ENCODE peak calls at places on chromosomes 2 and 18, in seven cellular contexts. H is left ventricle myocardium inferior, Q is progenitor cell of endocrine pancreas, R is astrocyte of the spinal cord, M is astrocyte, O is neural crest cell, W is thyroid gland. L is an unnamed sample.

GRCh38 chr18:26546875-26547301 is 1.5 kb downstream of the KCTD1 start:
- DNase-seq in W (peak; percentile 7), O (peak; percentile 8), R (no peak), H (no peak), M (no peak), Q (no peak), L (peak; percentile 72)

GRCh38 chr2:222364280-222364895 is 60.0 kb upstream of the SGPP2 start:
- DNase-seq in W (no peak), H (no peak), Q (no peak), R (peak; percentile 42), M (peak; percentile 35), O (no peak), L (no peak)

GRCh38 chr18:5622905-5623304 is 79.1 kb upstream of the EPB41L3 start:
- DNase-seq in M (peak; percentile 24), H (no peak), R (peak; percentile 9), Q (no peak), W (no peak), O (no peak), L (no peak)

GRCh38 chr2:120949027-120949956 is 213.6 kb downstream of the GLI2 start:
- DNase-seq in H (no peak), R (no peak), Q (no peak), M (no peak), O (no peak), W (no peak), L (no peak)

GRCh38 chr2:156601840-156602551 is 165.8 kb downstream of the GPD2 start:
- DNase-seq in M (no peak), O (no peak), H (no peak), Q (no peak), W (no peak), R (no peak), L (no peak)

GRCh38 chr18:55452123-55452611 is 135.8 kb downstream of the TCF4 start:
- DNase-seq in M (peak; percentile 35), W (peak; percentile 11), Q (no peak), R (no peak), H (no peak), O (no peak), L (no peak)

GRCh38 chr2:25339791-25340339 is 1.9 kb downstream of the DNMT3A start:
- DNase-seq in Q (no peak), O (no peak), R (no peak), W (peak; percentile 75), H (peak; percentile 48), M (no peak), L (no peak)

GRCh38 chr2:25566694-25567093 is 106.7 kb downstream of the DTNB start:
- DNase-seq in M (peak; percentile 36), W (peak; percentile 15), R (no peak), Q (no peak), O (no peak), H (no peak), L (no peak)

GRCh38 chr2:117470311-117471095 is 344.0 kb upstream of the DDX18 start:
- DNase-seq in O (peak; percentile 52), M (no peak), W (peak; percentile 60), R (no peak), Q (peak; percentile 21), H (no peak), L (peak; percentile 41)

GRCh38 chr2:208042041-208042440 is 16.7 kb upstream of the PLEKHM3 start:
- DNase-seq in H (no peak), R (peak; percentile 52), W (no peak), Q (no peak), O (no peak), M (peak; percentile 36), L (no peak)

GRCh38 chr2:15293262-15293937 is 267.7 kb downstream of the NBAS start:
- DNase-seq in Q (no peak), M (no peak), O (no peak), W (no peak), R (no peak), H (no peak), L (no peak)

GRCh38 chr2:179691235-179691634 is 170.2 kb downstream of the ZNF385B start:
- DNase-seq in O (no peak), Q (no peak), R (no peak), H (no peak), M (no peak), W (no peak), L (no peak)

GRCh38 chr2:200795044-200795443 is 16.7 kb upstream of the BZW1 start:
- DNase-seq in O (no peak), Q (no peak), M (no peak), H (peak; percentile 23), W (no peak), R (no peak), L (no peak)

GRCh38 chr2:240435457-240435954 is at the start of gene GPC1:
- DNase-seq in Q (peak; percentile 67), R (peak; percentile 78), W (peak; percentile 81), O (peak; percentile 55), M (peak; percentile 56), H (peak; percentile 73), L (peak; percentile 75)

GRCh38 chr2:71212336-71212735 is 14.6 kb downstream of the PAIP2B start:
- DNase-seq in O (no peak), M (no peak), R (no peak), Q (no peak), H (no peak), W (no peak), L (no peak)

GRCh38 chr2:228474466-228474865 is 293.0 kb upstream of the SPHKAP start:
- DNase-seq in W (no peak), Q (no peak), M (no peak), H (no peak), R (no peak), O (no peak), L (no peak)

GRCh38 chr2:73072416-73072815 is 904 bp upstream of the SFXN5 start:
- DNase-seq in Q (no peak), R (peak; percentile 10), M (no peak), O (no peak), H (no peak), W (no peak), L (no peak)

GRCh38 chr2:73069041-73069854 is 2.3 kb downstream of the SFXN5 start:
- DNase-seq in R (peak; percentile 18), W (no peak), M (peak; percentile 28), H (no peak), Q (no peak), O (no peak), L (no peak)

GRCh38 chr2:73070651-73071451 is 661 bp downstream of the SFXN5 start:
- DNase-seq in M (peak; percentile 91), R (peak; percentile 96), W (peak; percentile 97), Q (peak; percentile 99), H (peak; percentile 99), O (peak; percentile 99), L (peak; percentile 100)

GRCh38 chr2:73069855-73070650 is 1.5 kb downstream of the SFXN5 start:
- DNase-seq in W (no peak), H (no peak), R (peak; percentile 27), O (no peak), Q (no peak), M (peak; percentile 23), L (no peak)

GRCh38 chr2:73071452-73072399 is at the start of gene SFXN5:
- DNase-seq in W (peak; percentile 93), O (peak; percentile 92), H (peak; percentile 97), Q (peak; percentile 84), R (peak; percentile 94), M (peak; percentile 81), L (peak; percentile 74)
- TF ChIP-seq CTCF in W (no peak), O (peak; percentile 29), H (peak; percentile 52), Q (peak; percentile 27), R (peak; percentile 2), M (no peak), L (no peak)

GRCh38 chr2:172200495-172201085 is 97.9 kb upstream of the DLX2 start:
- DNase-seq in W (no peak), R (peak; percentile 48), M (no peak), O (no peak), H (no peak), Q (no peak), L (no peak)
- TF ChIP-seq CTCF in W (peak; percentile 25), R (peak; percentile 54), M (peak; percentile 40), O (peak; percentile 57), H (peak; percentile 64), Q (peak; percentile 41), L (peak; percentile 69)

GRCh38 chr2:108396845-108397244 is 19.1 kb downstream of the SULT1C4 start:
- DNase-seq in M (no peak), Q (no peak), R (peak; percentile 42), W (no peak), H (no peak), O (no peak), L (no peak)
- TF ChIP-seq CTCF in M (peak; percentile 8), Q (no peak), R (peak; percentile 28), W (no peak), H (peak; percentile 18), O (peak; percentile 27), L (peak; percentile 43)

DNA sequence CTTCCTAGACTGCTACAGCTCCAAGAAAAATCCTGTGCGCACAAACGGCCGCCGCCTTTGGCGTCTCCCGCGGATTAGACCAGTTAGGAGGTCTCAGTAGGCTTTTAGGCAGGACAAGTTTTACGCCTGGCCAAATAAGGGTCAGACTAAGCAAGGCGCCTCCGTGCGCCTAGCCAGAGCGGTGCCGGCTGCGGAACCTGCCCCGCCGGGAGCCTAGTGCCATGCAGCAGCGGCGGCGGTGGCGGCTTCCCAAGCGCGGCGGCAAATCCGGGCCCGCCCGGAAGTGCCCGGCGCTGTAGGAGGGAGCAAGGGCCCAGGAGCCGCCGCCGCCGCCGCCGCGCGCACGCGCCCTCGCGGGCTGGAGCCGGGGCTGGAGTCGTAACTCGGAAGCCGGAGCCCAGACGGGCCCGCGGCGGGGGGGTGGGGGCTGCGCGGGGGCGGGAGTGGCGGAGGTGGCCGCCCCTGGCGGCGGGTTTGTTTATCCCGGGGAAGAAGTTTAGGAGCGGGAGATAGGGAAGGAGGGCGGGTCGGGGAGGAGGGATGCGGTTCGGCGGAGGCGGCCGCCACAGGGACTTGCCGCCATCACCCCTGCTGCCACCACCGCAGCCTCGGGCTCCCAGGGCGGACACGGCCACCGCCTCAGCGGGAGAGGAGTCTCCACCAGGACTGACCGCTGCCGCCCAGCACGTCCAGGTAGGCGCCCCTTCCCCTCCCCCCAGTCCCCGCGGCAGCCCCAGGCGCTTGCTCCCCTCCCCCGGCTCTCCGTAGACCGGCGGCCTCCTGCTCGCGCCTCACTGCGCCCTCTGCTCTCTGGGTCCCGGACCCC is at the start of gene SPOPL:
- DNase-seq in M (peak; percentile 67), O (peak; percentile 80), W (peak; percentile 92), R (peak; percentile 89), H (peak; percentile 95), Q (peak; percentile 93), L (peak; percentile 29)
- TF ChIP-seq CTCF in M (no peak), O (peak; percentile 53), W (no peak), R (peak; percentile 6), H (peak; percentile 61), Q (peak; percentile 50), L (no peak)

DNA sequence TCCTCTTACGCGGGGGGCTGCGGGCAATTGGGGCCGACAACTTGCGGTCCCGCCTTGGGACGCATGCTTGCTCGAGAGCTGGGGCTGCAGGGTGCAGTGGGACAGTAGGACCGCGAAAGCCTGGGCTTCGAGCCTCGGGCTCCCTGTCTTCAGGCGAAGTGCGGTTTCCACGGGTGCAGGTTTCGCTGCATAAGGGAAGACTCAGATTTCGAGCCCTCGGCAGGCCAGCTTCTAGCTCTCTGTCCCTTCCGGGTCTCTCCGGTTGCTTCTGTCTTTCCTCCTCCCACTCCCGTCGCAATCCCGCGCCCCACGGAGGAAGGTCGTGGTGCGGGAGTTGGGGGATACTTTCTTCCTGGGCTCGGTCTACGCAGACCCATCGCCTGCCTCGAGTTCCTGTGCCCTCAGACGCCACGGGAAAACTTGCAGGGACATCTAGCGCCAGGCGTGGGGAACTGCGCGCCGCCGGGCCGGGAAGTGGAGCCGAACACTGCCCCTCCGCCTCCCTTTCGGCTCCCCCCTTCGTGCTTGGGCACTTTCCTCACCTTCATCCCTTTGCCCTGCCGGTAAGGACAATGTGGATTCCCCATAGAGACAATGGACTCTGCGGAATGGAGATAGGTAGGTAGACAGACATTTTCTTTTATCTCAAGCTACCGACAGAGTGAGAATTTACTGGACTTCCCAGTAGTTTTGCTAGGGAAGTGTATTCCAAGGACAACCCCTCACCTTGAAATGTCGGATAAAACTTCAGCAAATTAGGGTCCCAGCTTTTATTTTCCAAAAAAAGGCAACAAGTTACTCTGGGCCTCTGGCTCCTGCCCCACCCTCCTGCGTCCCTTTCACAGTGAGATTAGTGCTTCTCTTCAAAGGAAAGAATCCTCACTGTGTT is 4.2 kb upstream of the HOXD13 start:
- DNase-seq in Q (no peak), M (no peak), O (peak; percentile 62), H (peak; percentile 53), W (peak; percentile 31), R (peak; percentile 35), L (no peak)
- TF ChIP-seq CTCF in Q (peak; percentile 76), M (peak; percentile 44), O (peak; percentile 72), H (peak; percentile 82), W (peak; percentile 50), R (peak; percentile 85), L (peak; percentile 64)

L was measured in H1.